ENCODE peak calls at places on chromosomes 1 and 21, in seven cellular contexts. L, T, K, I, J, D and E are unnamed samples.

GRCh38 chr1:215114154-215114933 is 31.8 kb downstream of the KCNK2 start:
- DNase-seq in D (peak), L (peak), K (no peak), I (peak), T (peak), J (no peak), E (peak)

GRCh38 chr1:12177999-12178441 is 11.2 kb downstream of the TNFRSF1B start:
- DNase-seq in K (peak), J (no peak), D (peak), I (peak), T (peak), L (peak), E (peak)

GRCh38 chr1:20698195-20698910 is 19.5 kb downstream of the KIF17 start:
- DNase-seq in I (peak), K (no peak), D (peak), T (peak), L (peak), J (no peak), E (peak)

GRCh38 chr1:113904292-113904673 is 316 bp downstream of the AP4B1 start:
- DNase-seq in T (no peak), J (no peak), I (no peak), D (no peak), L (no peak), K (peak), E (no peak)

GRCh38 chr1:209103135-209103534 is 480.4 kb upstream of the CAMK1G start:
- DNase-seq in D (no peak), I (no peak), K (no peak), L (no peak), J (no peak), T (no peak), E (no peak)

GRCh38 chr21:14739590-14739989 is 193.5 kb upstream of the SAMSN1 start:
- DNase-seq in J (no peak), L (no peak), K (no peak), I (no peak), T (no peak), D (no peak), E (no peak)

GRCh38 chr1:47738560-47739182 is 258.5 kb downstream of the TRABD2B start:
- DNase-seq in J (peak), L (no peak), K (peak), I (peak), T (peak), D (no peak), E (no peak)

GRCh38 chr1:61198554-61198953 is 116.2 kb downstream of the NFIA start:
- DNase-seq in L (no peak), K (no peak), T (no peak), D (no peak), I (no peak), J (no peak), E (no peak)

GRCh38 chr1:12244078-12244477 is 14.2 kb downstream of the VPS13D start:
- DNase-seq in J (no peak), L (no peak), I (peak), K (peak), D (no peak), T (no peak), E (no peak)

GRCh38 chr1:169711469-169712308 is at the start of gene SELL:
- DNase-seq in L (peak), J (peak), I (peak), D (peak), K (peak), T (peak), E (peak)

GRCh38 chr1:49163041-49163440 is 386.4 kb upstream of the BEND5 start:
- DNase-seq in L (no peak), T (peak), J (no peak), K (no peak), I (peak), D (no peak), E (no peak)

GRCh38 chr21:35390013-35390776 is 341.1 kb upstream of the RUNX1 start:
- DNase-seq in J (no peak), I (peak), K (no peak), D (peak), L (peak), T (peak), E (no peak)

GRCh38 chr1:232110281-232111090 is 483.9 kb downstream of the DISC1 start:
- DNase-seq in J (no peak), L (peak), K (peak), T (peak), I (peak), D (peak), E (peak)

GRCh38 chr21:32475162-32475812 is 62.8 kb downstream of the EVA1C start:
- DNase-seq in J (no peak), T (peak), I (peak), D (peak), K (no peak), L (peak), E (no peak)

GRCh38 chr1:221724931-221725605 is 16.8 kb downstream of the DUSP10 start:
- DNase-seq in L (no peak), K (no peak), D (peak), T (peak), I (peak), J (no peak), E (no peak)

GRCh38 chr1:211724711-211725196 is 49.3 kb upstream of the NEK2 start:
- DNase-seq in I (peak), T (no peak), L (no peak), K (no peak), D (no peak), J (no peak), E (no peak)

GRCh38 chr1:21318714-21319159 is 28.5 kb upstream of the ECE1 start:
- DNase-seq in L (no peak), J (peak), K (no peak), D (peak), I (peak), T (peak), E (no peak)

GRCh38 chr1:47816325-47817071 is 180.7 kb downstream of the TRABD2B start:
- DNase-seq in K (no peak), D (no peak), I (no peak), J (no peak), L (no peak), T (no peak), E (no peak)

GRCh38 chr1:82398357-82398756 is 597.6 kb downstream of the ADGRL2 start:
- DNase-seq in L (no peak), J (no peak), T (no peak), K (no peak), I (no peak), D (peak), E (no peak)

GRCh38 chr21:43631411-43632107 is 27.7 kb downstream of the HSF2BP start:
- DNase-seq in J (no peak), L (no peak), D (no peak), T (no peak), I (no peak), K (no peak), E (no peak)

GRCh38 chr1:171742577-171742922 is 685 bp upstream of the VAMP4 start:
- DNase-seq in L (no peak), K (peak), T (peak), D (peak), I (peak), J (peak), E (no peak)

GRCh38 chr1:48007044-48007443 is 9.9 kb upstream of the TRABD2B start:
- DNase-seq in I (peak), T (no peak), L (no peak), K (no peak), D (peak), J (no peak), E (no peak)

GRCh38 chr1:229209386-229209785 is 61.5 kb upstream of the RAB4A start:
- DNase-seq in I (peak), D (peak), L (no peak), J (no peak), T (no peak), K (no peak), E (no peak)

DNA sequence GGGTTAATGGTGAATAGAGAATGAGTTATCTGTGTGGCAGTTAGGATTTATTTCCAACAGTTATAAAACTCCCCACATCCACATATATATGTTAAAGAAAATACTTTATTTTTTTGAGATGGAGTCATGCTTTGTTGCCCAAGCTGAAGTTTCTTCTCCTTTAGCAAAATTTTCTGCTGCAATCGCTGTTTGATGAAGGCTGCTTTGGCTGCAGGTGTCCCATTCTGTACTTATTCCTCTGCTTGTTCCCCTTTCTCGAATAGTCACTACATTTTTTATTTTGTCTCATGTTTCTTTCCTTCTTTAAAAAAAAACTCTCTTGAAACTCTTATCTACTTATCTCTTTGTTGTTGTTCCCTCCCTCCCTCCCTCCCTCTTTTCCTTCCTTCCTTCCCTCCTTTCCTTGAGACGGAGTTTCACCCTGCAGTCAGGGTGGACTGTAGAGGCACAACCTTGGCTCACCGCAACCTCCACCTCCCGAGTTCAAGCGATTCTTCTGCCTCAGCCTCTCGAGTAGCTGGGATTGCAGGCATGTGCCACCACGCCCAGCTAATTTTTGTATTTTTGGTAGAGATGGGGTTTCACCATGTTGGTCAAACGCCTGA is 10.6 kb downstream of the OR2W3 start:
- DNase-seq in J (no peak), T (no peak), L (no peak), I (no peak), K (no peak), D (no peak), E (no peak)
- H3K4me3 ChIP-seq in J (peak), T (no peak), L (no peak), I (no peak), K (no peak), D (peak), E (no peak)

DNA sequence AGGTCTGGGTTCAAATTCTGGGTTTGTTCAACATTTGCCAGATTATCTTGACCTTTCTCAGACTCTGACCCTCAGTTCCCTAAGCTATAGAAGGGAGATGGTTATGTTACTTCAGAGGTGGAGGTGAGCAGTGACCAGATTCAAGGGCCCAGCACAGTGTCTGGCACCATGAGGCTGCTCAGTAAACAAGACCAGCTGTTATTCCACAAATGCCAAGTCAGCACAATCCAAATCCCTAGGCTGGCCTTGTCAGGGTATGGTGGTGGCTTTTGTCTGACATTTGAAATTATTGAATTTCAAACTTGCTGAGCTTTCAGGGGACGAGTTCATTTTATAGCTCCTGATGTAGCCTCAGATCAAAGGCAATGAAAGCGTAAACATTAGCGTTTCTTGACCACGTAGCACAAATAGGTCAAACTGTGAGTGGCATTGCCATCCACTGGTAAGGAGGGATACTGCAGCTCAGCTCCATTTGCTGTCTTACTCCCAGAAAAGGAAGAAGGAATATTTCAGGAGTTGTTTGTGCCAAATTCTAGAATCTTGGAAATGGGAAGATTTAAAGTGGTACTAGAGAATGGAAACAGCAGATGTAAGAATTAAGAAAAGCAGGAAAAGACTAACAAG is 94.3 kb upstream of the EDN2 start:
- DNase-seq in T (peak), L (no peak), J (no peak), D (peak), K (peak), I (peak), E (no peak)
- TF ChIP-seq CTCF in T (peak), L (peak), J (peak), D (peak), K (peak), I (peak), E (peak)

DNA sequence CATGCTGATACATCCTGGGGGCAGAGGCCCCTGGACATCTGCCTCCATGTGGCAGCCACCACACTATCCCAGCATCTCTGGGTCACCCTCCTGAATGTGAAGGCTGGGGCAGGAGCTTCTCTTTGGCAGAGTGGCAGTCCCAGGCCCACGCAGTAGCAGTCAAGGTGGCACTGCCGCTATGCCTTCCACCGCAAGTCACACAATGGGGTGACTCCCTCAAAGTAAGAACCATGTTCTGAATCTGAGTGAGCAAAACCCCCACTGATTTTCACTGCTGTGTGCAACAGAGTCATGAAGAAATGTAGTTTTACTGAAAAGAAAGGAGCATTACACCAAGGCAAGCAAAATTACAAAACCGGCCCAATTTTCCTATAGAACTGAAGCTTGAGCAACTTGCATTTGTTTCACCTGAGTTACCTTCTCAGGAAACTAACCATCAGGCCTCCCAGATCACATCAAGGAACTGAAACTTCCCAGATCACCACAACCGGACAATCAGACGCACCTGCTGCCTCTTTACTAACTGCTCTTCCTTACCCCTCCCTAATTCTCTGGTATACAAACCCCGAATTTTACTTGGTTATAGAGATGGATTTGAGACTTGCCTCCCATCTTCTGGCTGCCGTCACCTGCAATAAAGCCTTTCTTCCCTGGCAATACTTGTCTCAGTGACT is 102.6 kb downstream of the PCP4 start:
- DNase-seq in K (no peak), L (no peak), J (no peak), T (no peak), D (no peak), I (no peak), E (no peak)
- H3K4me3 ChIP-seq in K (no peak), L (no peak), J (no peak), T (no peak), D (no peak), I (no peak), E (no peak)

DNA sequence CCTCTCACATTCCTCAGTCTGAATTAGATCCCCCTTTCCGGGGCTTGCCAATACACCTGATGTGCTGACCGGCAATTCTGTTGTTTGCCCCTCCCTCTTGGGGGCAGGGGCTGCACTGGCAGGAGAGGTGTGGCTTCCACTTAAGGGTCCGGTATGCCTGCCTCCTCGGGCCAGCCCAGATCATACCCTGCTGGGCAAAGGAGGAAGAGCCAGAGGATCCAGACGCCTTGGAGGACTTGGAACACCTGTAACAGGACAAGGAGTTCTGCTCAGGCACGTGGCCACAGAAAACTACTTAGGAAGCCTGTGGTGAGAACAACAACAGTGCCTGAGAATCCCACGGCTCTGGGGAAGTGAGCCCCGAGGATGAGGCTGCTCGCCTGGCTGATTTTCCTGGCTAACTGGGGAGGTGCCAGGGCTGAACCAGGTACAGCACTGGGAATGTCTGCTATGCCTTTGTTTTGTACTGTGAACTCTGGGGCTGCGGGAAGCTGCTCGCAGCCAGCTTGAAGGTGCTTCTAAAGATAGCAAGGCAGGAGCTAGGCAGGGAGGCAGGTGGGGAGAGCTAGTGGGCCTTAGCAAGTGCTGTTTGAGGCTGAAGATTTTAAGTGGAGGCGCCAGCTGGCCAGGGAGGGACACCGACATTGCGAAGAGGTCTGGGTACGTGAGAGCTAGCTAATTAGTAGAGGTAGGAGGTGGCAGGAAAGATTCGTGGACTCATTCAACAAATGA is at the start of gene SMPDL3B:
- DNase-seq in I (no peak), K (peak), L (no peak), T (no peak), D (no peak), J (no peak), E (no peak)
- TF ChIP-seq CTCF in I (no peak), K (peak), L (no peak), T (peak), D (peak), J (no peak), E (peak)

GRCh38 chr21:26842976-26843911 is 2.0 kb downstream of the ADAMTS1 start:
- DNase-seq in T (peak), L (peak), J (peak), I (peak), K (peak), D (peak), E (peak)
- H3K4me3 ChIP-seq in T (peak), L (peak), J (peak), I (peak), K (peak), D (peak), E (peak)

DNA sequence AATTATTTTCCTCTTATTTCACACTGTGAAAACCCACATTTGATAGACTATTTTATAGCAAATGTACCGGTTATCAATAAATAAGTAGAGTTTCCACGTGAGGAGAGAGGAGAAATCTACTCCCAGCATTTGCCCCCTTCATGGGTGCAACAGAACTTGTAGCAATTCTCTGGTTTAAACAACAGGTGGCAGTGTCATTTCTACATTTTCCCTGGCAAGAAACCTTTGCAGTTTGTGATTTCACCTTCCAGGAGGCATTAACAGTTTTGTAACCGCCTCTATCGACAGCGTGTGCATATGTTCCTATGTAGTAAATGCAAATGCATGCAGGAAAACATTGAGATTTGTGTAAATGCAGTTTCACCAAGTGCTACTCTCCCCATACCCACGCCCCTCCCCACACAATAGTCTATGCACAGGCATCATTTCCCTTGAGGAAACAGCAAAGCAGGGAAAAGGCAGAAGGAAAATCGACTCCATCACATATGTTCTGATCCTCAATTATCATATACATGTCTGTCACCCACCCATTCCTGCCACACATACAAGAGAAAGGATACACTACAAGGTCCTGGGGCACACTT is 494.7 kb downstream of the SMYD3 start:
- DNase-seq in J (no peak), D (no peak), K (peak), L (peak), T (peak), I (peak), E (no peak)
- TF ChIP-seq CTCF in J (peak), D (peak), K (peak), L (peak), T (peak), I (peak), E (peak)

GRCh38 chr1:94542088-94542671 is 621 bp upstream of the F3 start:
- DNase-seq in K (peak), T (peak), L (no peak), I (peak), J (peak), D (peak), E (no peak)

GRCh38 chr1:94541175-94542087 is at the start of gene F3:
- DNase-seq in K (peak), T (peak), L (no peak), D (peak), J (peak), I (peak), E (no peak)

GRCh38 chr1:94543003-94543402 is 1.4 kb upstream of the F3 start:
- DNase-seq in K (no peak), D (no peak), I (peak), J (no peak), L (no peak), T (peak), E (no peak)

GRCh38 chr1:94544706-94545490 is 3.3 kb upstream of the F3 start:
- DNase-seq in D (peak), K (no peak), I (peak), J (no peak), T (peak), L (no peak), E (no peak)

GRCh38 chr1:94543893-94544635 is 2.5 kb upstream of the F3 start:
- DNase-seq in L (no peak), D (peak), K (no peak), T (peak), J (no peak), I (peak), E (no peak)
- H3K4me3 ChIP-seq in L (no peak), D (no peak), K (no peak), T (no peak), J (no peak), I (peak), E (peak)

DNA sequence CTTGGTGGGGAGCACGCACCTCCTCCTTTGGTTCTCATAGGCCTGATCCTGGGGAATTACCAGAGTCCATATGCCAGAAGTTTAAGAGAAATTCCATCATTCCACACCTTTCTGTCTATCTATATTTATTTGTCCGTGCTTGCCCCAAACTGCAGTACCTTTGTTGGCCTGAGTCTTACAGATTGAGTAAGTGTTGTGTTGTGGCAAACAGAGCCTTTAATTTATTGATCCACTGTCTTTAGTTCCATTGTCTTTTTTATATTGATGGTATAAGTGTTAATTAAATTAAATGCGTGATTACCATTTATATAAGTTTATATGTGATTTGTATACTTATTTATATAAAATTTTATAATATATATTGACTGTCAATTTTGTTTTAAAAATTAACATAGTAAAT is 4.9 kb downstream of the SH3BGR start:
- DNase-seq in D (no peak), J (no peak), K (peak), L (no peak), I (no peak), T (no peak), E (no peak)
- TF ChIP-seq CTCF in D (peak), J (no peak), K (peak), L (peak), I (peak), T (no peak), E (peak)

GRCh38 chr1:244313346-244313745 is 138.4 kb downstream of the ADSS2 start:
- DNase-seq in K (no peak), J (no peak), D (no peak), T (peak), L (no peak), I (peak), E (no peak)
- H3K4me3 ChIP-seq in K (no peak), J (no peak), D (no peak), T (no peak), L (no peak), I (no peak), E (no peak)

GRCh38 chr1:193988885-193989284 is 802.5 kb upstream of the B3GALT2 start:
- DNase-seq in K (no peak), D (no peak), T (no peak), L (no peak), I (no peak), J (no peak), E (no peak)
- TF ChIP-seq CTCF in K (no peak), D (no peak), T (no peak), L (no peak), I (no peak), J (no peak), E (no peak)